ENCODE peak calls at places on chromosomes 4 and X, in five cellular contexts. Q is activated CD8-positive, alpha-beta T cell treated with anti-CD3 and anti-CD28 coated beads, Interleukin-2, amount 10 ng/mL, durations not matched to agents 7 days and 5 days; I is SIG-M5; Y is GM23248; S is fibroblast of pulmonary artery. T is an unnamed sample.

GRCh38 chr4:8198906-8199593 is at the start of gene SH3TC1:
- DNase-seq in Q (peak), I (no peak), Y (peak), S (peak), T (peak)

GRCh38 chr4:108114503-108114902 is 54.2 kb downstream of the LEF1 start:
- DNase-seq in Q (no peak), I (no peak), Y (no peak), S (no peak), T (no peak)

GRCh38 chr4:55127521-55127920 is 2.1 kb upstream of the KDR start:
- DNase-seq in Q (no peak), I (no peak), Y (no peak), S (peak), T (peak)

GRCh38 chr4:121330180-121330665 is 50.6 kb downstream of the QRFPR start:
- DNase-seq in Q (no peak), I (no peak), Y (no peak), S (no peak), T (no peak)

GRCh38 chr4:118973295-118973694 is 84.6 kb downstream of the SYNPO2 start:
- DNase-seq in Q (no peak), I (no peak), Y (no peak), S (no peak), T (no peak)

GRCh38 chr4:40350627-40351227 is 15.6 kb downstream of the CHRNA9 start:
- DNase-seq in Q (no peak), I (no peak), Y (no peak), S (peak), T (peak)

GRCh38 chrX:45154033-45154360 is 46.7 kb downstream of the DIPK2B start:
- DNase-seq in Q (no peak), I (no peak), Y (no peak), S (no peak), T (no peak)

GRCh38 chrX:30831082-30831481 is 58.0 kb downstream of the TAB3 start:
- DNase-seq in Q (peak), I (no peak), Y (no peak), S (no peak), T (no peak)

GRCh38 chr4:72525938-72526337 is 43.1 kb downstream of the ADAMTS3 start:
- DNase-seq in Q (no peak), I (no peak), Y (peak), S (peak), T (no peak)